ENCODE peak calls at places on chromosomes 3 and 15, in four cellular contexts. N, B, Y and J are unnamed samples.

GRCh38 chr3:31752305-31753049 is 219.8 kb downstream of the STT3B start:
- DNase-seq in N (no peak), Y (no peak), B (no peak), J (no peak)

GRCh38 chr15:62850791-62851291 is 191.7 kb upstream of the TPM1 start:
- DNase-seq in B (no peak), N (no peak), Y (no peak), J (no peak)

GRCh38 chr15:72994778-72995177 is 57.5 kb upstream of the NEO1 start:
- DNase-seq in Y (no peak), N (no peak), B (no peak), J (no peak)

GRCh38 chr3:62325896-62326295 is 47.5 kb downstream of the FEZF2 start:
- DNase-seq in N (no peak), Y (no peak), B (no peak), J (no peak)

GRCh38 chr3:129599607-129600006 is 6.9 kb downstream of the PLXND1 start:
- DNase-seq in B (no peak), N (no peak), Y (no peak), J (no peak)

GRCh38 chr15:68614621-68615035 is 35.8 kb downstream of the CORO2B start:
- DNase-seq in N (no peak), Y (no peak), B (no peak), J (no peak)

GRCh38 chr3:101077361-101078011 is 84.3 kb upstream of the ABI3BP start:
- DNase-seq in N (no peak), Y (no peak), B (no peak), J (no peak)

GRCh38 chr3:69738859-69739203 is 433 bp upstream of the MITF start:
- DNase-seq in N (no peak), Y (no peak), B (no peak), J (no peak)

GRCh38 chr3:188520466-188520865 is 366.5 kb downstream of the LPP start:
- DNase-seq in N (no peak), Y (no peak), B (no peak), J (no peak)

GRCh38 chr3:189512824-189513223 is 118.4 kb upstream of the TP63 start:
- DNase-seq in Y (no peak), B (no peak), N (no peak), J (no peak)

GRCh38 chr3:9970020-9970652 is 16.5 kb downstream of the EMC3 start:
- DNase-seq in N (no peak), Y (no peak), B (no peak), J (no peak)

GRCh38 chr15:92617197-92618037 is 38.2 kb downstream of the FAM174B start:
- DNase-seq in B (no peak), Y (peak; percentile 40), N (no peak), J (no peak)

GRCh38 chr15:60591491-60592385 is 112.8 kb upstream of the ICE2 start:
- DNase-seq in Y (peak; percentile 79), B (peak; percentile 50), N (peak; percentile 68), J (peak; percentile 57)

GRCh38 chr3:60316121-60316783 is 935.0 kb downstream of the FHIT start:
- DNase-seq in N (no peak), B (no peak), Y (no peak), J (no peak)

GRCh38 chr3:173744479-173744878 is 346.9 kb downstream of the NLGN1 start:
- DNase-seq in Y (no peak), N (no peak), B (no peak), J (no peak)

GRCh38 chr3:131072845-131073244 is 46.2 kb downstream of the NEK11 start:
- DNase-seq in Y (peak; percentile 60), N (no peak), B (no peak), J (no peak)

GRCh38 chr3:52443791-52444687 is 864 bp downstream of the SEMA3G start:
- DNase-seq in N (no peak), B (no peak), Y (peak; percentile 58), J (no peak)

GRCh38 chr3:116770815-116771450 is 61.4 kb downstream of the TUSC7 start:
- DNase-seq in B (peak; percentile 67), Y (no peak), N (peak; percentile 51), J (peak; percentile 68)

GRCh38 chr3:181279239-181279565 is 289.7 kb upstream of the DNAJC19 start:
- DNase-seq in Y (no peak), B (no peak), N (no peak), J (no peak)

GRCh38 chr15:100330629-100331215 is 11.1 kb downstream of the ADAMTS17 start:
- DNase-seq in B (no peak), Y (no peak), N (no peak), J (peak; percentile 51)

GRCh38 chr15:70195808-70196304 is 98.1 kb upstream of the TLE3 start:
- DNase-seq in B (no peak), Y (no peak), N (no peak), J (no peak)

GRCh38 chr15:81001180-81002003 is 669 bp downstream of the TLNRD1 start:
- DNase-seq in N (peak; percentile 49), B (peak; percentile 82), Y (peak; percentile 85), J (peak; percentile 64)

GRCh38 chr3:108548304-108548703 is 37.9 kb upstream of the MYH15 start:
- DNase-seq in B (no peak), Y (no peak), N (no peak), J (no peak)

GRCh38 chr15:95196176-95196915 is 965.0 kb downstream of the MCTP2 start:
- DNase-seq in B (no peak), Y (no peak), N (no peak), J (no peak)

GRCh38 chr3:190387578-190388213 is at the start of gene CLDN16:
- DNase-seq in B (no peak), Y (no peak), N (no peak), J (no peak)

GRCh38 chr3:152235709-152236298 is 32.9 kb upstream of the MBNL1 start:
- DNase-seq in Y (no peak), B (no peak), N (no peak), J (no peak)

GRCh38 chr3:53199834-53200233 is 38.8 kb downstream of the PRKCD start:
- DNase-seq in B (no peak), Y (no peak), N (no peak), J (no peak)

GRCh38 chr3:134326760-134327593 is 47.3 kb downstream of the AMOTL2 start:
- DNase-seq in B (no peak), N (no peak), Y (no peak), J (no peak)

GRCh38 chr3:115470254-115470653 is 153.1 kb upstream of the GAP43 start:
- DNase-seq in B (no peak), Y (no peak), N (no peak), J (no peak)

GRCh38 chr15:90684281-90684680 is 32.9 kb upstream of the BLM start:
- DNase-seq in B (no peak), Y (no peak), N (no peak), J (no peak)

GRCh38 chr3:170355738-170356595 is 1.5 kb upstream of the SKIL start:
- DNase-seq in B (peak; percentile 83), N (peak; percentile 43), Y (peak; percentile 72), J (peak; percentile 23)